ENCODE peak calls at places on chromosomes 6 and 20, in six cellular contexts. R is heart right ventricle, B is gastrocnemius medialis, I is A549, W is heart left ventricle, C is IMR-90. D is an unnamed sample. For H3K4me1, the result is how much of the 10 kb centered on the place peaks cover.

GRCh38 chr20:6311841-6312655 is 189.2 kb upstream of the FERMT1 start:
- DNase-seq in C (no peak), I (no peak), B (no peak), R (no peak), W (no peak), D (no peak)

GRCh38 chr6:25579484-25579883 is 72.5 kb upstream of the SCGN start:
- DNase-seq in C (no peak), B (no peak), W (no peak), R (no peak), I (no peak), D (no peak)

GRCh38 chr20:44448753-44449546 is 26.7 kb upstream of the TTPAL start:
- DNase-seq in C (no peak), B (no peak), I (no peak), R (no peak), W (no peak), D (peak)

GRCh38 chr20:16821211-16822089 is 73.3 kb downstream of the OTOR start:
- DNase-seq in W (no peak), I (peak), R (no peak), B (no peak), C (peak), D (no peak)

GRCh38 chr6:30213999-30214982 is 1.1 kb upstream of the TRIM26 start:
- DNase-seq in B (peak), C (peak), I (peak), W (peak), R (peak), D (peak)

GRCh38 chr6:20169786-20170185 is 42.5 kb downstream of the MBOAT1 start:
- DNase-seq in B (peak), C (no peak), W (no peak), R (no peak), I (no peak), D (no peak)

GRCh38 chr6:164214066-164214465 is 799.5 kb downstream of the QKI start:
- DNase-seq in I (no peak), R (no peak), B (no peak), W (no peak), C (no peak), D (no peak)

GRCh38 chr6:12802440-12802839 is 85.9 kb downstream of the PHACTR1 start:
- DNase-seq in W (no peak), R (no peak), C (no peak), I (no peak), B (no peak), D (no peak)

GRCh38 chr6:136148523-136148922 is 101.6 kb downstream of the MTFR2 start:
- DNase-seq in I (no peak), B (no peak), W (no peak), C (no peak), R (no peak), D (no peak)

GRCh38 chr6:91288741-91289140 is 701.9 kb upstream of the MAP3K7 start:
- DNase-seq in I (no peak), R (no peak), B (no peak), C (no peak), W (no peak), D (no peak)

GRCh38 chr6:139395891-139396299 is 21.4 kb upstream of the CITED2 start:
- DNase-seq in R (no peak), W (no peak), I (no peak), B (no peak), C (no peak), D (no peak)

GRCh38 chr20:4083103-4083864 is 67.9 kb upstream of the RNF24 start:
- DNase-seq in B (no peak), W (no peak), R (peak), C (no peak), I (no peak), D (no peak)

GRCh38 chr20:7151666-7152065 is 384.2 kb downstream of the BMP2 start:
- DNase-seq in C (no peak), R (no peak), I (no peak), W (no peak), B (no peak), D (no peak)

GRCh38 chr6:118784641-118785164 is 109.2 kb upstream of the ASF1A start:
- DNase-seq in C (peak), R (peak), W (peak), I (no peak), B (no peak), D (no peak)

GRCh38 chr6:2505624-2506023 is 245.1 kb downstream of the MYLK4 start:
- DNase-seq in I (no peak), C (no peak), W (no peak), R (no peak), B (no peak), D (no peak)

GRCh38 chr6:80376411-80376810 is 269.9 kb downstream of the BCKDHB start:
- DNase-seq in I (no peak), W (no peak), B (no peak), R (no peak), C (peak), D (no peak)

GRCh38 chr20:50073500-50073899 is 39.5 kb downstream of the UBE2V1 start:
- DNase-seq in B (no peak), I (no peak), R (no peak), C (no peak), W (peak), D (no peak)

GRCh38 chr6:41675176-41675767 is 37.0 kb downstream of the MDFI start:
- DNase-seq in R (no peak), W (no peak), B (no peak), I (no peak), C (no peak), D (no peak)

GRCh38 chr6:168196385-168196860 is 117.4 kb upstream of the FRMD1 start:
- DNase-seq in C (no peak), B (no peak), I (no peak), W (no peak), R (no peak), D (peak)

GRCh38 chr6:167676000-167676665 is 150.6 kb upstream of the AFDN start:
- DNase-seq in C (no peak), I (no peak), B (no peak), R (no peak), W (no peak), D (no peak)

GRCh38 chr6:134706806-134707205 is 243.1 kb downstream of the ALDH8A1 start:
- DNase-seq in C (peak), W (no peak), I (no peak), B (no peak), R (no peak), D (no peak)

GRCh38 chr20:25552977-25553376 is 32.4 kb downstream of the NINL start:
- DNase-seq in B (no peak), I (no peak), W (no peak), R (no peak), C (no peak), D (no peak)

GRCh38 chr6:14381225-14381887 is 263.8 kb downstream of the CD83 start:
- DNase-seq in W (no peak), C (no peak), I (no peak), R (no peak), B (no peak), D (no peak)

GRCh38 chr20:23368316-23369110 is 6.5 kb downstream of the GZF1 start:
- DNase-seq in W (no peak), B (no peak), C (peak), R (no peak), I (no peak), D (no peak)

GRCh38 chr20:9021699-9022098 is 47.2 kb upstream of the PLCB4 start:
- DNase-seq in R (no peak), B (no peak), W (no peak), I (no peak), C (peak), D (no peak)

GRCh38 chr6:53664623-53665022 is 933 bp downstream of the KLHL31 start:
- DNase-seq in B (peak), W (peak), C (no peak), R (peak), I (no peak), D (no peak)

GRCh38 chr20:20528896-20529295 is 161.0 kb downstream of the INSM1 start:
- DNase-seq in B (no peak), W (no peak), I (no peak), C (no peak), R (no peak), D (no peak)

GRCh38 chr20:53161473-53161872 is 189.3 kb downstream of the TSHZ2 start:
- DNase-seq in C (no peak), I (no peak), B (no peak), R (no peak), W (no peak), D (no peak)

GRCh38 chr6:152474341-152474740 is 162.8 kb downstream of the SYNE1 start:
- DNase-seq in B (no peak), I (no peak), R (no peak), W (no peak), C (no peak), D (no peak)

GRCh38 chr6:151916075-151916474 is 108.6 kb downstream of the ESR1 start:
- DNase-seq in C (no peak), B (no peak), I (no peak), R (no peak), W (no peak), D (no peak)

GRCh38 chr6:137403443-137403842 is 90.8 kb downstream of the OLIG3 start:
- DNase-seq in W (no peak), C (no peak), B (no peak), I (no peak), R (no peak), D (no peak)
- H3K4me1 ChIP-seq in W (under half), C (under half), B (under half), I (under half), R (under half), D (under half)

GRCh38 chr6:166438211-166438861 is 55.6 kb upstream of the MPC1 start:
- DNase-seq in B (no peak), I (no peak), W (no peak), C (no peak), R (no peak), D (no peak)
- H3K4me1 ChIP-seq in B (under half), I (under half), W (under half), C (under half), R (under half), D (under half)

GRCh38 chr6:37546141-37546871 is 46.6 kb upstream of the CCDC167 start:
- DNase-seq in R (no peak), C (no peak), W (no peak), I (no peak), B (no peak), D (no peak)

GRCh38 chr6:37548067-37548674 is 48.5 kb upstream of the CCDC167 start:
- DNase-seq in W (no peak), B (no peak), I (no peak), R (no peak), C (peak), D (no peak)

GRCh38 chr6:37550436-37550835 is 50.7 kb upstream of the CCDC167 start:
- DNase-seq in W (no peak), I (no peak), C (peak), R (no peak), B (no peak), D (no peak)

GRCh38 chr6:37549186-37549957 is 49.7 kb upstream of the CCDC167 start:
- DNase-seq in B (no peak), W (no peak), R (no peak), C (no peak), I (no peak), D (no peak)

GRCh38 chr6:37547564-37548061 is 47.9 kb upstream of the CCDC167 start:
- DNase-seq in B (no peak), R (no peak), I (no peak), W (peak), C (peak), D (peak)
- H3K4me1 ChIP-seq in B (under half), R (under half), I (under half), W (under half), C (under half), D (under half)

DNA sequence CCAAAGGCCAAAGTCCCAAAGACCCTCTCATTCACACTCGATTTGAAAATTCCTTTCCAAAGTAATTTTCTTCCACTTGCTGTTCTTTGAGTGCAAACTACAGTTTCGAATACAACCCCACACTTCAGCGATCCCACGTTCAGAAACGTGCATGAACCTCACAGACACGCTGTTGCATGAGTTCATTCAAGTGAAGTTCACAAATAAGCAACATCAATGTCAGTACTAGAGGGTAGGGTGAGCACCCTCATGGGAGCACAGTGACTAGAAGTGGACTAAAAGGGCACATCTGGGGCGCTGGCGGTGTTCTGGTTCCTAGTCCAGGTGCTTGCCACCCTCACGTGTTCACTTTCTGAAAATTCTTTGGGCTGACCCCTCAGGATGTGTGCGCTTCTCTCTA is 59.0 kb downstream of the FAM50B start:
- DNase-seq in B (peak), I (no peak), W (no peak), R (no peak), C (no peak), D (peak)
- H3K4me1 ChIP-seq in B (half or more), I (under half), W (under half), R (under half), C (under half), D (under half)

GRCh38 chr6:1315201-1315559 is 3.3 kb downstream of the FOXQ1 start:
- DNase-seq in R (no peak), B (no peak), I (no peak), W (no peak), C (no peak), D (no peak)

GRCh38 chr6:1315560-1316386 is 3.9 kb downstream of the FOXQ1 start:
- DNase-seq in C (no peak), B (no peak), R (no peak), I (no peak), W (no peak), D (no peak)

GRCh38 chr6:1316482-1317220 is 4.8 kb downstream of the FOXQ1 start:
- DNase-seq in B (no peak), C (no peak), R (no peak), I (no peak), W (no peak), D (no peak)

GRCh38 chr6:1317302-1317815 is 5.5 kb downstream of the FOXQ1 start:
- DNase-seq in R (no peak), C (no peak), I (no peak), B (no peak), W (no peak), D (no peak)

GRCh38 chr6:1318036-1318435 is 6.1 kb downstream of the FOXQ1 start:
- DNase-seq in W (no peak), B (no peak), I (no peak), C (no peak), R (no peak), D (no peak)
- H3K4me1 ChIP-seq in W (under half), B (under half), I (under half), C (under half), R (under half), D (under half)

GRCh38 chr20:46002008-46002407 is 6.7 kb upstream of the MMP9 start:
- DNase-seq in R (no peak), B (no peak), I (no peak), C (no peak), W (no peak), D (no peak)
- H3K4me1 ChIP-seq in R (under half), B (under half), I (under half), C (under half), W (under half), D (under half)

GRCh38 chr6:157022022-157022740 is 245.0 kb downstream of the ARID1B start:
- DNase-seq in W (peak), R (peak), I (peak), C (peak), B (peak), D (peak)
- H3K4me1 ChIP-seq in W (under half), R (half or more), I (under half), C (under half), B (under half), D (under half)

GRCh38 chr6:85458782-85459181 is 8.9 kb downstream of the NT5E start:
- DNase-seq in I (no peak), C (no peak), W (no peak), R (no peak), B (no peak), D (no peak)
- H3K4me1 ChIP-seq in I (half or more), C (under half), W (under half), R (under half), B (under half), D (under half)

GRCh38 chr20:36477475-36477874 is 63.8 kb upstream of the MYL9 start:
- DNase-seq in B (no peak), R (no peak), I (no peak), W (no peak), C (no peak), D (no peak)

GRCh38 chr20:36473164-36473563 is 68.2 kb upstream of the MYL9 start:
- DNase-seq in W (no peak), B (no peak), I (no peak), C (no peak), R (no peak), D (no peak)

GRCh38 chr20:36471885-36472642 is 69.3 kb upstream of the MYL9 start:
- DNase-seq in I (no peak), B (no peak), W (no peak), R (no peak), C (no peak), D (no peak)

GRCh38 chr20:36472656-36473071 is 68.7 kb upstream of the MYL9 start:
- DNase-seq in W (peak), I (peak), C (no peak), B (peak), R (peak), D (peak)

GRCh38 chr20:36474563-36474962 is 66.8 kb upstream of the MYL9 start:
- DNase-seq in R (no peak), I (no peak), W (no peak), B (no peak), C (no peak), D (no peak)
- H3K4me1 ChIP-seq in R (half or more), I (half or more), W (half or more), B (half or more), C (under half), D (half or more)